ENCODE peak calls at places on chromosome 1, in five cellular contexts. F is K562, H is IMR-90, W is SK-N-SH, P is GM12878. U is an unnamed sample.

GRCh38 chr1:224430511-224431113 is 4.0 kb downstream of the WDR26 start:
- DNase-seq in F (peak), H (peak), W (no peak), P (no peak), U (peak)

GRCh38 chr1:175530167-175530566 is 213.2 kb downstream of the TNR start:
- DNase-seq in F (no peak), H (no peak), W (no peak), P (no peak), U (no peak)

GRCh38 chr1:94974224-94974623 is 47.3 kb upstream of the CNN3 start:
- DNase-seq in F (no peak), H (peak), W (no peak), P (no peak), U (no peak)

GRCh38 chr1:213138892-213139291 is 87.9 kb downstream of the RPS6KC1 start:
- DNase-seq in F (no peak), H (peak), W (no peak), P (no peak), U (no peak)

GRCh38 chr1:26322042-26322331 is 4.2 kb downstream of the CD52 start:
- DNase-seq in F (no peak), H (no peak), W (no peak), P (no peak), U (no peak)

GRCh38 chr1:53895421-53895820 is 1.4 kb downstream of the DIO1 start:
- DNase-seq in F (no peak), H (no peak), W (no peak), P (no peak), U (no peak)

GRCh38 chr1:78003882-78004718 is 639 bp upstream of the DNAJB4 start:
- DNase-seq in F (peak), H (peak), W (peak), P (peak), U (peak)

GRCh38 chr1:8497196-8497878 is 179.4 kb downstream of the SLC45A1 start:
- DNase-seq in F (no peak), H (peak), W (no peak), P (no peak), U (no peak)

GRCh38 chr1:153922076-153922837 is 515 bp downstream of the GATAD2B start:
- DNase-seq in F (peak), H (no peak), W (peak), P (no peak), U (peak)

GRCh38 chr1:186790101-186790500 is 38.6 kb upstream of the PLA2G4A start:
- DNase-seq in F (no peak), H (peak), W (no peak), P (no peak), U (no peak)

GRCh38 chr1:115112496-115113375 is 23.4 kb upstream of the TSPAN2 start:
- DNase-seq in F (peak), H (no peak), W (peak), P (no peak), U (no peak)

GRCh38 chr1:173301507-173301906 is 94.4 kb upstream of the TNFSF4 start:
- DNase-seq in F (peak), H (no peak), W (no peak), P (no peak), U (no peak)

GRCh38 chr1:246569248-246570238 is 3.3 kb downstream of the CNST start:
- DNase-seq in F (peak), H (peak), W (no peak), P (no peak), U (no peak)

GRCh38 chr1:64877151-64877550 is 89.2 kb downstream of the JAK1 start:
- DNase-seq in F (no peak), H (no peak), W (no peak), P (no peak), U (no peak)

GRCh38 chr1:109502368-109502851 is 7.1 kb downstream of the AMIGO1 start:
- DNase-seq in F (peak), H (no peak), W (no peak), P (no peak), U (no peak)

GRCh38 chr1:197526736-197527371 is 248.4 kb downstream of the DENND1B start:
- DNase-seq in F (peak), H (peak), W (peak), P (no peak), U (peak)

GRCh38 chr1:43853161-43853921 is 80.3 kb upstream of the ARTN start:
- DNase-seq in F (no peak), H (peak), W (peak), P (peak), U (no peak)

GRCh38 chr1:44283524-44284173 is 70.4 kb downstream of the DMAP1 start:
- DNase-seq in F (no peak), H (no peak), W (no peak), P (no peak), U (peak)

GRCh38 chr1:151827853-151828252 is 3.7 kb downstream of the RORC start:
- DNase-seq in F (no peak), H (no peak), W (no peak), P (no peak), U (no peak)

GRCh38 chr1:89622895-89623294 is 10.0 kb upstream of the LRRC8C start:
- DNase-seq in F (peak), H (peak), W (peak), P (no peak), U (no peak)

GRCh38 chr1:93617670-93618488 is 63.8 kb downstream of the BCAR3 start:
- DNase-seq in F (no peak), H (no peak), W (no peak), P (no peak), U (peak)

GRCh38 chr1:230149751-230150584 is 82.9 kb downstream of the GALNT2 start:
- DNase-seq in F (peak), H (peak), W (no peak), P (peak), U (no peak)

DNA sequence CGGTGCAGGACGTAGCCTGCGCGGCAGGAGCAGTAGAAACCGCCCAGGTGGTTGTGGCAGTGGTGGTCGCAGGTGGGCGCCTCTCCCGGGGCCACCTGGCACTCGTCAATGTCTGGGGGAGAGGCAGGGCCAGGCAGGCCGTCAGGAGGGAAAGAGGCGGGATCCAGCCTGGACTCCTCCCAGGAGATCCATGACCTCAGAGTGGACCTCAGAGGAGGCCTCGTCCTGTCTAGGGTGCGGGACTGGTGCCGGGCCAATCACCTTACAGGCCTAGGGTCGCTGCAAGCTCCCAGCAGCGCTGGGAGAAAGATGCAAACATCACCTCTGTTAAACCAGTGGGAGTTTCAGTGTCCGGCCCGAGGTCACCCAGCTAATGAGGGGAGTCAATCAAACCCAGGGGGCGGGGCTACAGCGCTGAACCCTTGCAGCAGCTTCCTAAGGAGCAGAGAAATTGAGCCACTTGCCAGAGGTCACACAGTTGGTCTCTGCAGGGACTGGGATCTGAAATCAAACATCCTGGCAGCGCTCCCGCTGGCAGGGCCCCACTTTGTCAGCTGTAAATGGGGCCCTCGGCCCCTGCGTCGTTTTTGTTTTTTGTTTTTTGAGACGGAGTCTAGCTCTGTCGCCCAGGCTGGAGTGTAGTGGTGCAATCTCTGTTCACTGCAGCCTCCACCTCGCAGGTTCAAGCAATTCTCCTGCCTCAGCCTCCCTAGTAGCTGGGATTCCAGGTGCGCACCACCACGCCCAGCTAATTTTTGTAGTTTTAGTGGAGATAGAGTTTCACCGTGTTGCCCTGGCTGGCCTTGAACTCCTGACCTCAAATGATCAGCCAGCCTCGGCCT is 1.4 kb downstream of the MASP2 start:
- DNase-seq in F (peak), H (no peak), W (peak), P (no peak), U (no peak)
- TF ChIP-seq MXI1 in F (no peak), H (no peak), W (no peak), P (no peak), U (no peak)

DNA sequence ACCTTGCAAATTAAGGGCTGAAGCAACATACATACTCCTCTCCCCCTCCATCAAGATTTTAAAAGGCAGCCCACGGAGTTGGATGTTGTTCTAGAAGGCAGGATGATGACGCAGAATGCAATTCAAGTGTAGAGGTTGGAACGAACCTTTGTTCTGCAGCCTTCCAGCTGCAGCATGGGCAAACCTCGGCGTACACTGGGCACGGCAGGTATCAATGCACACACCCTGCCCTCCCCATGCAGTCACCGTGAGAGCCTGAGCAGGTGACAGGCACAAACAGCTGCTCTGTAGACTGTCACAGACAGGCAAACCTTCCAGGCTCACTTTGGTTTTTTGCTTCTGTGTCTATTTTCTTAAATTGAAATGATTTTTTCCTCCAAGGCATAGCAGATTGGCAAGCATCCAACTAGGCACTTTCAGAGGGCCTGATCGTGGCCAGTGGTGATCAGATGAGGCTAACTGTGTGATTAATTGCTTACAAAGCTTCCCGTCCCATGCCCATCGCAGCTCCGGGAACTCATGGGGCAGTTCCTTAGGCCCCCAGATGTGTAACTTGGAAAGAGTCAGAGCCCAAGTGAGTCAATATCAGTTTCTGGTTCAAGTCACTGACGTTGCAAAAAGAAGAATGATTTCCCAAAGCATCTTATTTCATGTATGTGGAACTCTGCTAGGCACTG is 82.3 kb downstream of the ITPKB start:
- DNase-seq in F (no peak), H (peak), W (peak), P (no peak), U (no peak)
- TF ChIP-seq MXI1 in F (no peak), H (no peak), W (peak), P (no peak), U (no peak)

GRCh38 chr1:52343982-52344381 is 22.0 kb downstream of the CC2D1B start:
- DNase-seq in F (no peak), H (no peak), W (no peak), P (no peak), U (no peak)

GRCh38 chr1:52345252-52345651 is 20.8 kb downstream of the CC2D1B start:
- DNase-seq in F (no peak), H (no peak), W (no peak), P (no peak), U (no peak)

GRCh38 chr1:52346653-52347052 is 19.4 kb downstream of the CC2D1B start:
- DNase-seq in F (no peak), H (no peak), W (no peak), P (no peak), U (no peak)

GRCh38 chr1:52352690-52353089 is 13.3 kb downstream of the CC2D1B start:
- DNase-seq in F (no peak), H (no peak), W (no peak), P (no peak), U (no peak)

GRCh38 chr1:52348704-52349301 is 17.2 kb downstream of the CC2D1B start:
- DNase-seq in F (peak), H (peak), W (peak), P (no peak), U (no peak)
- TF ChIP-seq MXI1 in F (no peak), H (no peak), W (peak), P (no peak), U (no peak)

DNA sequence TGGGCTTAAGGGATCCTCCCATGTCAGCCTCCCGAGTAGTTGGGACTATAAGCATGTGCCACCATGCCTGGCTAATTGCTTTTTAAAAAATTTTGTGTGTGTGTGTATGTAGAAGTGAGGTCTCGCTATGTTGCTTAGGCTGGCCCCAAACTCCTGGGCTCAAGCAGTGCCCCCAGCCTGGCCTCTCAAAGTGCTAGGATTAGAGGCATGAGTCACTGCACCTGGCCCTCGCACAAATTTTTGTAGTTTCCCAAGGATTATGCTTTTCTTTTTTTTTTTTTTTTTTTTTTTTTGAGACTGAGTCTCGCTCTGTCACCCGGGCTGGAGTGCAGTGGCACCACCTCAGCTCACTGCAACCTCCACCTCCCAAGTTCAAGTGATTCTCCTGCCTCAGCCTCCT is 144.4 kb upstream of the HNRNPU start:
- DNase-seq in F (no peak), H (no peak), W (no peak), P (no peak), U (no peak)
- TF ChIP-seq MXI1 in F (no peak), H (no peak), W (no peak), P (no peak), U (no peak)